ENCODE peak calls at places on chromosomes 11 and 22, in four cellular contexts. S is sciatic nerve; J is H9; G is activated naive CD4-positive, alpha-beta T cell treated with Interleukin-2 at 50 U/mL for 16 hours. Z is an unnamed sample.

GRCh38 chr22:46150615-46151423 is 493 bp downstream of the PPARA start:
- DNase-seq in G (peak), S (peak), J (peak), Z (peak)

GRCh38 chr11:7603031-7603781 is 70.1 kb downstream of the CYB5R2 start:
- DNase-seq in G (no peak), J (no peak), S (no peak), Z (no peak)

GRCh38 chr11:112364962-112365481 is 104.4 kb upstream of the PLET1 start:
- DNase-seq in J (no peak), G (no peak), S (no peak), Z (no peak)

GRCh38 chr11:78244546-78245315 is 56.0 kb downstream of the USP35 start:
- DNase-seq in G (no peak), S (no peak), J (no peak), Z (no peak)

GRCh38 chr11:46976182-46976854 is 39.8 kb downstream of the CSTPP1 start:
- DNase-seq in G (no peak), S (no peak), J (no peak), Z (no peak)

GRCh38 chr11:128632151-128632791 is 44.9 kb upstream of the ETS1 start:
- DNase-seq in G (peak), J (peak), S (no peak), Z (peak)

GRCh38 chr11:23288001-23288783 is 427.9 kb upstream of the CCDC179 start:
- DNase-seq in G (no peak), J (no peak), S (no peak), Z (no peak)

GRCh38 chr11:111729441-111729840 is 36.7 kb downstream of the PPP2R1B start:
- DNase-seq in G (no peak), J (no peak), S (no peak), Z (no peak)

GRCh38 chr11:128814856-128815705 is 52.0 kb downstream of the KCNJ1 start:
- DNase-seq in G (no peak), J (peak), S (peak), Z (no peak)

GRCh38 chr11:10659339-10660216 is 34.0 kb downstream of the IRAG1 start:
- DNase-seq in J (no peak), S (no peak), G (no peak), Z (peak)

GRCh38 chr11:79098096-79098495 is 342.7 kb downstream of the TENM4 start:
- DNase-seq in G (no peak), S (no peak), J (no peak), Z (no peak)

GRCh38 chr11:2547806-2548205 is 103.0 kb downstream of the KCNQ1 start:
- DNase-seq in J (no peak), S (peak), G (no peak), Z (no peak)

GRCh38 chr11:10428453-10428852 is 26.6 kb upstream of the AMPD3 start:
- DNase-seq in G (no peak), S (no peak), J (no peak), Z (no peak)

GRCh38 chr22:46827072-46827780 is 64.8 kb downstream of the TBC1D22A start:
- DNase-seq in J (peak), S (no peak), G (no peak), Z (no peak)

GRCh38 chr22:38172489-38173155 is 9.0 kb downstream of the PLA2G6 start:
- DNase-seq in S (peak), G (peak), J (no peak), Z (peak)

GRCh38 chr11:123063396-123064267 is 1.7 kb upstream of the HSPA8 start:
- DNase-seq in G (peak), S (no peak), J (no peak), Z (peak)

GRCh38 chr11:1220941-1221721 is 1.7 kb upstream of the MUC5B start:
- DNase-seq in G (no peak), S (peak), J (peak), Z (no peak)

GRCh38 chr22:16987822-16988221 is 20.2 kb downstream of the GAB4 start:
- DNase-seq in J (no peak), S (no peak), G (no peak), Z (no peak)

GRCh38 chr11:10518891-10519290 is 22.1 kb downstream of the RNF141 start:
- DNase-seq in G (no peak), S (no peak), J (no peak), Z (no peak)

GRCh38 chr11:128848815-128849455 is 18.2 kb downstream of the KCNJ1 start:
- DNase-seq in S (no peak), G (peak), J (peak), Z (peak)

GRCh38 chr11:132058211-132058772 is 687.9 kb downstream of the NTM start:
- DNase-seq in G (no peak), J (no peak), S (no peak), Z (no peak)

GRCh38 chr22:32341122-32341740 is 16.4 kb upstream of the RFPL3 start:
- DNase-seq in J (no peak), G (no peak), S (no peak), Z (no peak)

GRCh38 chr11:9664276-9665171 is 647 bp downstream of the SWAP70 start:
- DNase-seq in S (no peak), G (no peak), J (peak), Z (peak)

GRCh38 chr11:46102843-46103242 is 18.4 kb downstream of the PHF21A start:
- DNase-seq in S (no peak), J (no peak), G (no peak), Z (no peak)

GRCh38 chr11:40683010-40683409 is 776.4 kb downstream of the LRRC4C start:
- DNase-seq in G (no peak), J (no peak), S (no peak), Z (no peak)

GRCh38 chr11:118343981-118344521 is at the start of gene CD3G:
- DNase-seq in J (no peak), G (peak), S (no peak), Z (peak)

GRCh38 chr11:117189191-117189940 is 9.8 kb upstream of the TAGLN start:
- DNase-seq in S (no peak), J (no peak), G (no peak), Z (no peak)

GRCh38 chr11:12868315-12869073 is 140.6 kb upstream of the RASSF10 start:
- DNase-seq in S (no peak), J (no peak), G (no peak), Z (no peak)

GRCh38 chr11:65182258-65183170 is 786 bp downstream of the CAPN1 start:
- DNase-seq in J (peak), G (no peak), S (peak), Z (peak)

GRCh38 chr11:76218449-76219206 is 12.3 kb upstream of the WNT11 start:
- DNase-seq in S (no peak), J (no peak), G (no peak), Z (no peak)

GRCh38 chr11:60929774-60930173 is 5.5 kb downstream of the TMEM132A start:
- DNase-seq in S (peak), G (no peak), J (no peak), Z (no peak)

Z was measured in activated CD4-positive, alpha-beta memory T cell treated with anti-CD3 and anti-CD28 coated beads for 36 hours.